ENCODE peak calls at places on chromosomes 16 and 17, in five cellular contexts. F, Z, M, T and L are unnamed samples.

GRCh38 chr16:30131869-30132475 is 9.0 kb upstream of the MAPK3 start:
- DNase-seq in F (no peak), M (no peak), Z (no peak), T (peak), L (no peak)

GRCh38 chr17:62824290-62825135 is 16.4 kb upstream of the MARCHF10 start:
- DNase-seq in Z (no peak), M (peak), F (no peak), T (peak), L (no peak)

GRCh38 chr16:22373662-22374310 is 633 bp downstream of the CDR2 start:
- DNase-seq in T (no peak), Z (no peak), M (no peak), F (peak), L (peak)

GRCh38 chr16:57883480-57883879 is 81.2 kb upstream of the KIFC3 start:
- DNase-seq in M (no peak), F (no peak), Z (no peak), T (no peak), L (no peak)

GRCh38 chr16:89115216-89115949 is 21.7 kb downstream of the ACSF3 start:
- DNase-seq in M (no peak), T (no peak), Z (no peak), F (peak), L (peak)

GRCh38 chr17:61407211-61407911 is 7.7 kb downstream of the TBX2 start:
- DNase-seq in Z (no peak), T (no peak), M (no peak), F (no peak), L (no peak)

GRCh38 chr17:66714046-66715023 is 120.6 kb upstream of the CACNG5 start:
- DNase-seq in M (no peak), T (no peak), Z (no peak), F (no peak), L (no peak)

GRCh38 chr17:62172492-62173291 is 107.6 kb upstream of the MED13 start:
- DNase-seq in M (no peak), T (no peak), Z (no peak), F (no peak), L (no peak)

GRCh38 chr17:48241131-48241591 is 133.6 kb downstream of the SNX11 start:
- DNase-seq in T (peak), M (peak), F (peak), Z (peak), L (no peak)

GRCh38 chr17:38910325-38910724 is 15.1 kb upstream of the LASP1NB start:
- DNase-seq in F (no peak), Z (no peak), M (no peak), T (no peak), L (no peak)

GRCh38 chr16:57261806-57262205 is 16.7 kb downstream of the ARL2BP start:
- DNase-seq in M (no peak), Z (no peak), T (no peak), F (no peak), L (no peak)

GRCh38 chr17:48296453-48296852 is 133.6 kb downstream of the SKAP1 start:
- DNase-seq in Z (no peak), M (no peak), T (no peak), F (no peak), L (no peak)

GRCh38 chr16:70454221-70455034 is at the start of gene FCSK:
- DNase-seq in T (peak), M (peak), Z (no peak), F (peak), L (peak)

GRCh38 chr17:70310251-70310672 is 140.9 kb downstream of the KCNJ2 start:
- DNase-seq in F (no peak), Z (no peak), T (peak), M (no peak), L (no peak)

GRCh38 chr16:22217890-22218730 is 12.0 kb downstream of the EEF2K start:
- DNase-seq in Z (no peak), T (no peak), F (no peak), M (no peak), L (no peak)

GRCh38 chr17:67107811-67108210 is 63.5 kb downstream of the CACNG1 start:
- DNase-seq in F (no peak), M (no peak), Z (no peak), T (peak), L (no peak)

GRCh38 chr17:38451030-38451839 is 23.0 kb downstream of the ARHGAP23 start:
- DNase-seq in F (no peak), M (no peak), T (peak), Z (no peak), L (no peak)

GRCh38 chr17:57268176-57268575 is 11.9 kb downstream of the MSI2 start:
- DNase-seq in F (no peak), M (no peak), T (no peak), Z (no peak), L (no peak)

GRCh38 chr17:49381793-49382192 is 19.7 kb upstream of the ZNF652 start:
- DNase-seq in T (no peak), M (no peak), Z (no peak), F (no peak), L (no peak)

GRCh38 chr17:9824094-9824493 is 1.6 kb upstream of the GLP2R start:
- DNase-seq in F (no peak), Z (no peak), M (no peak), T (no peak), L (no peak)

GRCh38 chr17:73452056-73452455 is 140.3 kb upstream of the CDC42EP4 start:
- DNase-seq in F (no peak), M (no peak), T (no peak), Z (no peak), L (no peak)

GRCh38 chr16:30541502-30542329 is 7.1 kb upstream of the ZNF747 start:
- DNase-seq in F (no peak), M (no peak), Z (no peak), T (peak), L (no peak)

GRCh38 chr17:66445229-66445628 is 142.8 kb downstream of the PRKCA start:
- DNase-seq in T (peak), F (no peak), M (no peak), Z (no peak), L (no peak)

GRCh38 chr16:18804540-18804939 is 3.2 kb upstream of the ARL6IP1 start:
- DNase-seq in Z (no peak), T (no peak), M (no peak), F (no peak), L (no peak)

GRCh38 chr17:59004338-59005111 is 102.2 kb downstream of the TRIM37 start:
- DNase-seq in T (peak), Z (no peak), F (peak), M (peak), L (peak)

GRCh38 chr16:69553332-69553731 is 12.4 kb upstream of the NFAT5 start:
- DNase-seq in Z (no peak), T (no peak), F (no peak), M (no peak), L (no peak)

GRCh38 chr17:55303701-55304145 is 39.0 kb downstream of the HLF start:
- DNase-seq in F (no peak), Z (no peak), T (peak), M (no peak), L (no peak)

GRCh38 chr16:30896203-30896889 is at the start of gene CTF1:
- DNase-seq in T (peak), Z (peak), F (no peak), M (peak), L (no peak)